ENCODE peak calls at places on chromosomes 5 and 9, in six cellular contexts. Q is heart left ventricle, T is fibroblast of lung, R is coronary artery, S is lower leg skin, B is AG09309. P is an unnamed sample.

GRCh38 chr5:107794731-107795130 is 124.0 kb upstream of the EFNA5 start:
- DNase-seq in Q (no peak), T (peak), R (no peak), S (no peak), B (no peak), P (no peak)

GRCh38 chr5:154642499-154643245 is 112.5 kb upstream of the LARP1 start:
- DNase-seq in Q (no peak), T (no peak), R (no peak), S (no peak), B (no peak), P (no peak)

GRCh38 chr5:139919308-139919707 is 123.7 kb downstream of the PSD2 start:
- DNase-seq in Q (no peak), T (peak), R (no peak), S (no peak), B (peak), P (no peak)

GRCh38 chr9:2220036-2220435 is 204.9 kb downstream of the SMARCA2 start:
- DNase-seq in Q (no peak), T (no peak), R (no peak), S (no peak), B (no peak), P (no peak)

GRCh38 chr5:102211165-102211564 is 84.9 kb downstream of the SLCO4C1 start:
- DNase-seq in Q (no peak), T (no peak), R (no peak), S (no peak), B (no peak), P (no peak)

GRCh38 chr5:176910161-176910560 is 11.0 kb upstream of the HK3 start:
- DNase-seq in Q (no peak), T (no peak), R (no peak), S (no peak), B (no peak), P (no peak)

GRCh38 chr5:5304361-5305035 is 118.0 kb upstream of the ICE1 start:
- DNase-seq in Q (no peak), T (no peak), R (peak), S (no peak), B (no peak), P (no peak)

GRCh38 chr5:80234311-80234948 is 21.4 kb downstream of the SERINC5 start:
- DNase-seq in Q (no peak), T (peak), R (no peak), S (no peak), B (no peak), P (no peak)

GRCh38 chr9:107807183-107807582 is 317.6 kb upstream of the KLF4 start:
- DNase-seq in Q (no peak), T (peak), R (no peak), S (no peak), B (no peak), P (no peak)

GRCh38 chr9:115524467-115525059 is 406.6 kb upstream of the TNC start:
- DNase-seq in Q (peak), T (peak), R (no peak), S (no peak), B (peak), P (peak)

GRCh38 chr9:122498883-122499288 is 11.7 kb upstream of the OR1J2 start:
- DNase-seq in Q (no peak), T (peak), R (no peak), S (no peak), B (peak), P (no peak)

GRCh38 chr9:100813871-100814270 is 214.7 kb upstream of the PLPPR1 start:
- DNase-seq in Q (no peak), T (no peak), R (no peak), S (peak), B (no peak), P (no peak)

GRCh38 chr9:35736201-35736633 is 3.8 kb downstream of the CREB3 start:
- DNase-seq in Q (peak), T (peak), R (no peak), S (peak), B (peak), P (peak)

GRCh38 chr5:65535529-65535987 is 27.4 kb downstream of the CENPK start:
- DNase-seq in Q (no peak), T (peak), R (no peak), S (no peak), B (no peak), P (no peak)

GRCh38 chr9:21995652-21996275 is 1.2 kb downstream of the CDKN2B-AS1 start:
- DNase-seq in Q (peak), T (peak), R (peak), S (peak), B (no peak), P (no peak)

GRCh38 chr9:38062498-38063362 is 6.3 kb downstream of the SHB start:
- DNase-seq in Q (no peak), T (peak), R (no peak), S (no peak), B (no peak), P (no peak)

GRCh38 chr9:93945400-93946337 is 9.5 kb downstream of the BARX1 start:
- DNase-seq in Q (no peak), T (no peak), R (no peak), S (no peak), B (no peak), P (no peak)

GRCh38 chr9:8872802-8873201 is 1073.2 kb upstream of the DMAC1 start:
- DNase-seq in Q (no peak), T (peak), R (no peak), S (no peak), B (no peak), P (no peak)

GRCh38 chr5:40046792-40047191 is 622.0 kb upstream of the DAB2 start:
- DNase-seq in Q (no peak), T (peak), R (no peak), S (no peak), B (no peak), P (no peak)

GRCh38 chr5:96909435-96909834 is 26.4 kb upstream of the LNPEP start:
- DNase-seq in Q (no peak), T (no peak), R (no peak), S (no peak), B (no peak), P (no peak)

GRCh38 chr9:130908878-130909356 is 12.3 kb upstream of the QRFP start:
- DNase-seq in Q (no peak), T (no peak), R (no peak), S (no peak), B (no peak), P (no peak)

GRCh38 chr5:112186401-112186990 is 232.6 kb downstream of the EPB41L4A start:
- DNase-seq in Q (no peak), T (peak), R (no peak), S (no peak), B (peak), P (no peak)

GRCh38 chr9:84862786-84863185 is 193.3 kb downstream of the NTRK2 start:
- DNase-seq in Q (no peak), T (peak), R (no peak), S (no peak), B (no peak), P (no peak)

GRCh38 chr9:89312154-89312616 is 1.2 kb downstream of the CKS2 start:
- DNase-seq in Q (no peak), T (no peak), R (no peak), S (no peak), B (no peak), P (no peak)

GRCh38 chr5:33343661-33344327 is 97.0 kb upstream of the TARS1 start:
- DNase-seq in Q (no peak), T (peak), R (no peak), S (no peak), B (no peak), P (no peak)

GRCh38 chr5:38789134-38789533 is 56.7 kb upstream of the OSMR start:
- DNase-seq in Q (no peak), T (no peak), R (no peak), S (no peak), B (no peak), P (no peak)

GRCh38 chr9:84852902-84853301 is 183.4 kb downstream of the NTRK2 start:
- DNase-seq in Q (no peak), T (no peak), R (no peak), S (no peak), B (no peak), P (no peak)

GRCh38 chr9:94560237-94560636 is 5.4 kb downstream of the PCAT7 start:
- DNase-seq in Q (no peak), T (peak), R (no peak), S (no peak), B (no peak), P (no peak)

GRCh38 chr5:74655206-74655605 is 14.7 kb upstream of the ENC1 start:
- DNase-seq in Q (no peak), T (no peak), R (no peak), S (no peak), B (no peak), P (no peak)

GRCh38 chr9:133342083-133342406 is 5.9 kb downstream of the MED22 start:
- DNase-seq in Q (no peak), T (no peak), R (no peak), S (no peak), B (no peak), P (no peak)
- TF ChIP-seq CTCF in Q (no peak), T (peak), R (no peak), S (no peak), B (no peak), P (no peak)

DNA sequence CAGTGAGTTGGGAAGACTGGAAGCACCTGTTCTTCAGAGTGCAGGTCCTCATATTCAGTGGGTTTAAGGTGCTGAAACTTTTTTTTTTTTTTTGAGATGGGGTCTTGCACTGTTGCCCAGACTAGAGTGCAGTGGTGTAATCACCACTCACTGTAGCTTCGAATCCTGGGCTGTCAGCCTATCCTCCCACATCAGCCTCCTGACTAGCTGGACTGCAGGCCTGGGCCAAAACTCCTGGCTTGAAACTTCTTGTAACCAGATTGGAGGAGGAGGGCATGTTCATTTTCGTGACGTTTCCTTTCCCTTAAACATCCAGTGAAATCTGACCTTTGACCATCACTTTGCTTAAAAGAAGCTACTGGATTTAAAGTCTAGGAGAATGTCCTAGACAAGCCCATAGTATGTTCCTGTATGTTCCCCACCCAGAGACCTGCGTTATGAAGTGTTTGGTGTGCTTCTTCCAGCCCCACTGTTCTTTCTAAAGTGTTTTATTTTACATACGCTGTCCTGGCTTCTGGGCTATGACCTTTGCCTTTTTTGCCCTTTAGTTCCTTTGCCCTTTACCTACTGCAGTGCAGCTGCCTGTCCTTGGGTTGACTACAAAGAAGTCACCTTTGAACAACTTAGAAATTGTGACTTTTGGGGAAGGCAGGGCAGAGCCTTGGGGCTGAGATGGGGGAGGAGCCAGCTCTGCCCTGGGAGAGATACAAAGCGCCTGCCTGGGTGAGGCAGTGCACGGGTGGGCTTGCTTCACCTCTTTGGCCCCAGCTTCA is 18.4 kb downstream of the TENT4A start:
- DNase-seq in Q (no peak), T (no peak), R (no peak), S (no peak), B (no peak), P (no peak)
- H3K4me3 ChIP-seq in Q (no peak), T (no peak), R (peak), S (no peak), B (no peak), P (no peak)

GRCh38 chr5:59744531-59744992 is 149.0 kb downstream of the PDE4D start:
- DNase-seq in Q (no peak), T (peak), R (no peak), S (no peak), B (no peak), P (no peak)

GRCh38 chr5:59749782-59750520 is 143.6 kb downstream of the PDE4D start:
- DNase-seq in Q (no peak), T (peak), R (no peak), S (no peak), B (no peak), P (no peak)

GRCh38 chr5:59745422-59745863 is 148.1 kb downstream of the PDE4D start:
- DNase-seq in Q (no peak), T (peak), R (peak), S (no peak), B (peak), P (no peak)

GRCh38 chr5:59741599-59741998 is 151.9 kb downstream of the PDE4D start:
- DNase-seq in Q (no peak), T (no peak), R (no peak), S (no peak), B (no peak), P (no peak)

DNA sequence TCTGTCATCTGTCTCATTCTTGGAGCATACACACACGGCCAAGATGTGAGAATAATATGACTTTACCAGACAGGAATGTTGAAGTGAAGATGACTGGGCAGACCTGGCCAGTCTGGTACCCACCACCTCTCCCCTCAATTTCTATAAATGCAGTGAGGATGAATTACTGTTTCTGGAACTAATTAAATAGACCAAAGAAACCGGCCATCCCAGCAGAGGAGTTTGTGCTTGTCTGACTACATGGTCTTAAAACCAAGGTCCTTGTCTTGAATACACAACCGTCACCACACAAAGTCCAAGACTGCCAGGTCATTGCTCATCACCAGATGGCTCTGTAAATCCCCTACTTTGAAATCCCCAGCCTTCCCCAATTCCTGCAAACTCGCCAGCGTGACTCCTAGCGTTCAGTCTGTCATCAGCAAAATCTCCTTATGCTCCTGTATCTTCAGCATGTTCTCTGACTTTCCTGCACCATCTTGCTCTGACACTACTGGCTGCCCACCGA is 147.2 kb downstream of the PDE4D start:
- DNase-seq in Q (no peak), T (peak), R (no peak), S (no peak), B (peak), P (no peak)
- TF ChIP-seq CTCF in Q (no peak), T (no peak), R (no peak), S (no peak), B (peak), P (no peak)

GRCh38 chr9:83472764-83473163 is 65.4 kb downstream of the FRMD3 start:
- DNase-seq in Q (no peak), T (no peak), R (no peak), S (no peak), B (no peak), P (no peak)
- H3K4me3 ChIP-seq in Q (no peak), T (no peak), R (peak), S (no peak), B (no peak), P (no peak)

GRCh38 chr9:136847827-136848392 is 1.3 kb upstream of the PHPT1 start:
- DNase-seq in Q (peak), T (peak), R (peak), S (peak), B (no peak), P (no peak)
- TF ChIP-seq CTCF in Q (no peak), T (no peak), R (no peak), S (no peak), B (no peak), P (no peak)

GRCh38 chr9:14692918-14693861 is at the start of gene ZDHHC21:
- DNase-seq in Q (peak), T (peak), R (peak), S (peak), B (no peak), P (peak)

GRCh38 chr9:14687042-14687719 is 6.1 kb downstream of the ZDHHC21 start:
- DNase-seq in Q (no peak), T (peak), R (no peak), S (no peak), B (peak), P (no peak)

GRCh38 chr9:14692536-14692917 is 705 bp downstream of the ZDHHC21 start:
- DNase-seq in Q (no peak), T (no peak), R (no peak), S (no peak), B (no peak), P (no peak)

GRCh38 chr9:14686168-14686567 is 7.1 kb downstream of the ZDHHC21 start:
- DNase-seq in Q (no peak), T (no peak), R (no peak), S (no peak), B (no peak), P (no peak)

DNA sequence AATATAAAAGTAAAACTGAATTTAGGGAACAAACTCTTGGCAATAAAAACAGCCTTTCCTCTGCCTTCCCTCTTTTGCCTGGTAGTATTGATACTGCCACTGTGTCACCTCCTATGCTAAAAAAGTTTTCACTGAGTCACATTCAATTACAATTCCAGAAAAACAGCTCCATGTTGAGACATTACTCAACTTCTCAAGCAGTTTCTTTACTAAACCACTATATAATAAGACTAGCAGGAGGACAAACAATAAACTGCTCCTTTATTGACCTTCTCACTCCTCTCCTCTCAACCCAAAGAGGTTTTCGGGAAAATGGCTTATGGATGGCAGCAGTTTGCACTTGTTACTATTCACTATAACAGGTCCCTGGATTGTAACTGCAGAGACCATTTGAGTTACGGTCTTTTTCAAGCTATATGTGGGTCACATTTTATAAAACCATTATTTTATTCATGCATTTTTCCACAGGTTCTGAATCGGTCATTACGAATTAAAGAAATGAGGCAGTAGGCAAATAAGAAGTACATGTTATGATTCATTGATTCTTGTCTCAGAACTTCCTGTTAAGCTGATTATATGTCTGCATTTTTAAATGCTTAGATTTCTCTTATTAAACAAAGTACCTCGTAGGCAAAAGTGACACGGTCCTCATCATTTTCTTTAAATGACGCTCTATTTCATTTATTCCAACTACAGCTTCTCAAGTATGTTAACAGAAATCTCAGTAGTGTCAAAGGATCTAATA is 2.1 kb downstream of the ZDHHC21 start:
- DNase-seq in Q (no peak), T (peak), R (no peak), S (no peak), B (no peak), P (no peak)
- H3K4me3 ChIP-seq in Q (no peak), T (no peak), R (no peak), S (no peak), B (no peak), P (peak)

GRCh38 chr5:124748687-124749594 is 2.5 kb upstream of the ZNF608 start:
- DNase-seq in Q (peak), T (peak), R (peak), S (peak), B (no peak), P (peak)
- TF ChIP-seq CTCF in Q (no peak), T (no peak), R (no peak), S (no peak), B (no peak), P (no peak)

P was measured in dorsolateral prefrontal cortex.